ENCODE peak calls at places on chromosomes 11 and 22, in nine cellular contexts. One of them, this sample, is unnamed.

GRCh38 chr22:37746366-37747089 is 49.7 kb downstream of the TRIOBP start:
- DNase-seq in stimulated activated naive CD8-positive, alpha-beta T cell treated with anti-CD3 and anti-CD28 coated beads, Interleukin-15, Interleukin-2, amounts not matched to agents 100 U/mL and 50 U/mL, for 24 hours: peak; percentile 52
- DNase-seq in Caki2: peak; percentile 43
- DNase-seq in NCI-H1092: no peak
- DNase-seq in epithelial cell of esophagus: no peak
- DNase-seq in GM12865: peak; percentile 13
- DNase-seq in astrocyte of the spinal cord: no peak
- DNase-seq in activated CD4-positive, CD25-positive, alpha-beta regulatory T cell: no peak
- DNase-seq in K562: no peak
- DNase-seq in this sample: peak; percentile 66

GRCh38 chr11:124886978-124887666 is 10.5 kb downstream of the ROBO4 start:
- DNase-seq in NCI-H1092: no peak
- DNase-seq in stimulated activated naive CD8-positive, alpha-beta T cell treated with anti-CD3 and anti-CD28 coated beads, Interleukin-15, Interleukin-2, amounts not matched to agents 100 U/mL and 50 U/mL, for 24 hours: no peak
- DNase-seq in K562: no peak
- DNase-seq in Caki2: no peak
- DNase-seq in GM12865: no peak
- DNase-seq in astrocyte of the spinal cord: no peak
- DNase-seq in epithelial cell of esophagus: no peak
- DNase-seq in activated CD4-positive, CD25-positive, alpha-beta regulatory T cell: no peak
- DNase-seq in this sample: no peak

GRCh38 chr11:68164437-68164836 is 43.2 kb upstream of the CHKA start:
- DNase-seq in epithelial cell of esophagus: peak; percentile 79
- DNase-seq in activated CD4-positive, CD25-positive, alpha-beta regulatory T cell: no peak
- DNase-seq in stimulated activated naive CD8-positive, alpha-beta T cell treated with anti-CD3 and anti-CD28 coated beads, Interleukin-15, Interleukin-2, amounts not matched to agents 100 U/mL and 50 U/mL, for 24 hours: no peak
- DNase-seq in K562: no peak
- DNase-seq in NCI-H1092: no peak
- DNase-seq in GM12865: no peak
- DNase-seq in Caki2: peak; percentile 28
- DNase-seq in astrocyte of the spinal cord: peak; percentile 36
- DNase-seq in this sample: no peak

GRCh38 chr22:43830931-43831560 is 18.9 kb upstream of the EFCAB6 start:
- DNase-seq in stimulated activated naive CD8-positive, alpha-beta T cell treated with anti-CD3 and anti-CD28 coated beads, Interleukin-15, Interleukin-2, amounts not matched to agents 100 U/mL and 50 U/mL, for 24 hours: no peak
- DNase-seq in epithelial cell of esophagus: no peak
- DNase-seq in activated CD4-positive, CD25-positive, alpha-beta regulatory T cell: no peak
- DNase-seq in NCI-H1092: no peak
- DNase-seq in K562: no peak
- DNase-seq in astrocyte of the spinal cord: no peak
- DNase-seq in Caki2: no peak
- DNase-seq in GM12865: no peak
- DNase-seq in this sample: no peak

GRCh38 chr11:76335827-76336226 is 45.1 kb downstream of the THAP12 start:
- DNase-seq in Caki2: no peak
- DNase-seq in astrocyte of the spinal cord: no peak
- DNase-seq in GM12865: no peak
- DNase-seq in NCI-H1092: no peak
- DNase-seq in epithelial cell of esophagus: no peak
- DNase-seq in K562: no peak
- DNase-seq in activated CD4-positive, CD25-positive, alpha-beta regulatory T cell: no peak
- DNase-seq in stimulated activated naive CD8-positive, alpha-beta T cell treated with anti-CD3 and anti-CD28 coated beads, Interleukin-15, Interleukin-2, amounts not matched to agents 100 U/mL and 50 U/mL, for 24 hours: no peak
- DNase-seq in this sample: no peak

GRCh38 chr11:120807414-120808150 is 216.3 kb upstream of the TBCEL start:
- DNase-seq in activated CD4-positive, CD25-positive, alpha-beta regulatory T cell: no peak
- DNase-seq in Caki2: peak; percentile 98
- DNase-seq in astrocyte of the spinal cord: peak; percentile 95
- DNase-seq in stimulated activated naive CD8-positive, alpha-beta T cell treated with anti-CD3 and anti-CD28 coated beads, Interleukin-15, Interleukin-2, amounts not matched to agents 100 U/mL and 50 U/mL, for 24 hours: no peak
- DNase-seq in GM12865: no peak
- DNase-seq in NCI-H1092: no peak
- DNase-seq in K562: no peak
- DNase-seq in epithelial cell of esophagus: peak; percentile 40
- DNase-seq in this sample: no peak

GRCh38 chr11:62926669-62927455 is 5.7 kb upstream of the CHRM1 start:
- DNase-seq in epithelial cell of esophagus: no peak
- DNase-seq in stimulated activated naive CD8-positive, alpha-beta T cell treated with anti-CD3 and anti-CD28 coated beads, Interleukin-15, Interleukin-2, amounts not matched to agents 100 U/mL and 50 U/mL, for 24 hours: no peak
- DNase-seq in GM12865: no peak
- DNase-seq in Caki2: no peak
- DNase-seq in K562: no peak
- DNase-seq in NCI-H1092: no peak
- DNase-seq in astrocyte of the spinal cord: no peak
- DNase-seq in activated CD4-positive, CD25-positive, alpha-beta regulatory T cell: no peak
- DNase-seq in this sample: no peak

GRCh38 chr11:47270331-47271271 is 668 bp downstream of the MADD start:
- DNase-seq in stimulated activated naive CD8-positive, alpha-beta T cell treated with anti-CD3 and anti-CD28 coated beads, Interleukin-15, Interleukin-2, amounts not matched to agents 100 U/mL and 50 U/mL, for 24 hours: peak; percentile 38
- DNase-seq in NCI-H1092: peak; percentile 33
- DNase-seq in epithelial cell of esophagus: peak; percentile 50
- DNase-seq in activated CD4-positive, CD25-positive, alpha-beta regulatory T cell: no peak
- DNase-seq in K562: peak; percentile 60
- DNase-seq in Caki2: peak; percentile 23
- DNase-seq in astrocyte of the spinal cord: peak; percentile 62
- DNase-seq in GM12865: peak; percentile 41
- DNase-seq in this sample: peak; percentile 59

GRCh38 chr22:38697055-38697980 is 3.4 kb downstream of the JOSD1 start:
- DNase-seq in Caki2: peak; percentile 23
- DNase-seq in NCI-H1092: no peak
- DNase-seq in activated CD4-positive, CD25-positive, alpha-beta regulatory T cell: no peak
- DNase-seq in stimulated activated naive CD8-positive, alpha-beta T cell treated with anti-CD3 and anti-CD28 coated beads, Interleukin-15, Interleukin-2, amounts not matched to agents 100 U/mL and 50 U/mL, for 24 hours: no peak
- DNase-seq in GM12865: no peak
- DNase-seq in epithelial cell of esophagus: peak; percentile 60
- DNase-seq in astrocyte of the spinal cord: peak; percentile 59
- DNase-seq in K562: peak; percentile 39
- DNase-seq in this sample: no peak

GRCh38 chr22:45441158-45441557 is 27.7 kb downstream of the RIBC2 start:
- DNase-seq in astrocyte of the spinal cord: peak; percentile 64
- DNase-seq in stimulated activated naive CD8-positive, alpha-beta T cell treated with anti-CD3 and anti-CD28 coated beads, Interleukin-15, Interleukin-2, amounts not matched to agents 100 U/mL and 50 U/mL, for 24 hours: peak; percentile 21
- DNase-seq in activated CD4-positive, CD25-positive, alpha-beta regulatory T cell: no peak
- DNase-seq in GM12865: peak; percentile 58
- DNase-seq in Caki2: peak; percentile 65
- DNase-seq in epithelial cell of esophagus: peak; percentile 61
- DNase-seq in K562: peak; percentile 12
- DNase-seq in NCI-H1092: no peak
- DNase-seq in this sample: peak; percentile 63

GRCh38 chr22:35601013-35601580 is 16.0 kb downstream of the MB start:
- DNase-seq in stimulated activated naive CD8-positive, alpha-beta T cell treated with anti-CD3 and anti-CD28 coated beads, Interleukin-15, Interleukin-2, amounts not matched to agents 100 U/mL and 50 U/mL, for 24 hours: no peak
- DNase-seq in epithelial cell of esophagus: no peak
- DNase-seq in activated CD4-positive, CD25-positive, alpha-beta regulatory T cell: no peak
- DNase-seq in astrocyte of the spinal cord: no peak
- DNase-seq in GM12865: no peak
- DNase-seq in NCI-H1092: no peak
- DNase-seq in Caki2: no peak
- DNase-seq in K562: no peak
- DNase-seq in this sample: no peak

GRCh38 chr11:130313383-130314183 is 1.1 kb downstream of the ZBTB44 start:
- DNase-seq in NCI-H1092: no peak
- DNase-seq in GM12865: peak; percentile 4
- DNase-seq in Caki2: peak; percentile 8
- DNase-seq in K562: no peak
- DNase-seq in astrocyte of the spinal cord: peak; percentile 27
- DNase-seq in stimulated activated naive CD8-positive, alpha-beta T cell treated with anti-CD3 and anti-CD28 coated beads, Interleukin-15, Interleukin-2, amounts not matched to agents 100 U/mL and 50 U/mL, for 24 hours: no peak
- DNase-seq in epithelial cell of esophagus: peak; percentile 30
- DNase-seq in activated CD4-positive, CD25-positive, alpha-beta regulatory T cell: no peak
- DNase-seq in this sample: peak; percentile 72

GRCh38 chr11:10743354-10744035 is 7.6 kb upstream of the CTR9 start:
- DNase-seq in activated CD4-positive, CD25-positive, alpha-beta regulatory T cell: no peak
- DNase-seq in NCI-H1092: no peak
- DNase-seq in epithelial cell of esophagus: no peak
- DNase-seq in K562: no peak
- DNase-seq in stimulated activated naive CD8-positive, alpha-beta T cell treated with anti-CD3 and anti-CD28 coated beads, Interleukin-15, Interleukin-2, amounts not matched to agents 100 U/mL and 50 U/mL, for 24 hours: peak; percentile 31
- DNase-seq in astrocyte of the spinal cord: no peak
- DNase-seq in GM12865: peak; percentile 41
- DNase-seq in Caki2: no peak
- DNase-seq in this sample: no peak

GRCh38 chr11:35346472-35347136 is 72.8 kb downstream of the SLC1A2 start:
- DNase-seq in astrocyte of the spinal cord: no peak
- DNase-seq in NCI-H1092: no peak
- DNase-seq in stimulated activated naive CD8-positive, alpha-beta T cell treated with anti-CD3 and anti-CD28 coated beads, Interleukin-15, Interleukin-2, amounts not matched to agents 100 U/mL and 50 U/mL, for 24 hours: no peak
- DNase-seq in GM12865: no peak
- DNase-seq in K562: no peak
- DNase-seq in Caki2: no peak
- DNase-seq in epithelial cell of esophagus: no peak
- DNase-seq in activated CD4-positive, CD25-positive, alpha-beta regulatory T cell: no peak
- DNase-seq in this sample: no peak

GRCh38 chr22:20290045-20290392 is 21.9 kb upstream of the RTN4R start:
- DNase-seq in epithelial cell of esophagus: no peak
- DNase-seq in Caki2: no peak
- DNase-seq in NCI-H1092: no peak
- DNase-seq in astrocyte of the spinal cord: no peak
- DNase-seq in GM12865: no peak
- DNase-seq in K562: no peak
- DNase-seq in stimulated activated naive CD8-positive, alpha-beta T cell treated with anti-CD3 and anti-CD28 coated beads, Interleukin-15, Interleukin-2, amounts not matched to agents 100 U/mL and 50 U/mL, for 24 hours: no peak
- DNase-seq in activated CD4-positive, CD25-positive, alpha-beta regulatory T cell: no peak
- DNase-seq in this sample: no peak

GRCh38 chr11:17399236-17399635 is 10.8 kb upstream of the KCNJ11 start:
- DNase-seq in NCI-H1092: no peak
- DNase-seq in GM12865: no peak
- DNase-seq in epithelial cell of esophagus: no peak
- DNase-seq in activated CD4-positive, CD25-positive, alpha-beta regulatory T cell: no peak
- DNase-seq in astrocyte of the spinal cord: no peak
- DNase-seq in Caki2: no peak
- DNase-seq in K562: no peak
- DNase-seq in stimulated activated naive CD8-positive, alpha-beta T cell treated with anti-CD3 and anti-CD28 coated beads, Interleukin-15, Interleukin-2, amounts not matched to agents 100 U/mL and 50 U/mL, for 24 hours: no peak
- DNase-seq in this sample: no peak

GRCh38 chr11:10473371-10473770 is 18.3 kb downstream of the AMPD3 start:
- DNase-seq in stimulated activated naive CD8-positive, alpha-beta T cell treated with anti-CD3 and anti-CD28 coated beads, Interleukin-15, Interleukin-2, amounts not matched to agents 100 U/mL and 50 U/mL, for 24 hours: no peak
- DNase-seq in Caki2: no peak
- DNase-seq in epithelial cell of esophagus: no peak
- DNase-seq in K562: peak; percentile 19
- DNase-seq in activated CD4-positive, CD25-positive, alpha-beta regulatory T cell: no peak
- DNase-seq in NCI-H1092: no peak
- DNase-seq in GM12865: no peak
- DNase-seq in astrocyte of the spinal cord: no peak
- DNase-seq in this sample: no peak

GRCh38 chr22:48538291-48538820 is 1289.3 kb downstream of the BRD1 start:
- DNase-seq in stimulated activated naive CD8-positive, alpha-beta T cell treated with anti-CD3 and anti-CD28 coated beads, Interleukin-15, Interleukin-2, amounts not matched to agents 100 U/mL and 50 U/mL, for 24 hours: no peak
- DNase-seq in GM12865: no peak
- DNase-seq in NCI-H1092: no peak
- DNase-seq in astrocyte of the spinal cord: no peak
- DNase-seq in Caki2: no peak
- DNase-seq in epithelial cell of esophagus: no peak
- DNase-seq in activated CD4-positive, CD25-positive, alpha-beta regulatory T cell: no peak
- DNase-seq in K562: no peak
- DNase-seq in this sample: no peak